ENCODE peak calls at places on chromosomes 11 and 22, in seven cellular contexts. L is brain microvascular endothelial cell, Z is IMR-90, B is A549, R is suprapubic skin, Q is dorsolateral prefrontal cortex, G is heart right ventricle. N is an unnamed sample.

GRCh38 chr11:35274909-35275807 is 136.2 kb downstream of the CD44 start:
- DNase-seq in L (no peak), Z (no peak), B (peak), R (peak), Q (peak), G (peak), N (peak)

GRCh38 chr11:119335655-119336543 is 1.6 kb downstream of the RNF26 start:
- DNase-seq in L (no peak), Z (no peak), B (no peak), R (peak), Q (no peak), G (no peak), N (no peak)

GRCh38 chr11:123083623-123084029 is 21.7 kb upstream of the HSPA8 start:
- DNase-seq in L (peak), Z (peak), B (peak), R (peak), Q (peak), G (peak), N (peak)

GRCh38 chr22:49734390-49734789 is 93.3 kb downstream of the BRD1 start:
- DNase-seq in L (no peak), Z (no peak), B (no peak), R (no peak), Q (no peak), G (no peak), N (no peak)

GRCh38 chr11:35873721-35874120 is 70.1 kb upstream of the LDLRAD3 start:
- DNase-seq in L (no peak), Z (no peak), B (no peak), R (no peak), Q (no peak), G (no peak), N (no peak)

GRCh38 chr22:35589071-35589735 is 27.9 kb downstream of the MB start:
- DNase-seq in L (peak), Z (peak), B (peak), R (no peak), Q (no peak), G (no peak), N (peak)

GRCh38 chr22:40951795-40952602 is 821 bp downstream of the RBX1 start:
- DNase-seq in L (no peak), Z (peak), B (no peak), R (no peak), Q (no peak), G (no peak), N (no peak)

GRCh38 chr11:4983851-4984250 is 10.8 kb upstream of the OR51L1 start:
- DNase-seq in L (no peak), Z (no peak), B (no peak), R (no peak), Q (no peak), G (no peak), N (no peak)

GRCh38 chr11:83195649-83196048 is 2.1 kb downstream of the ANKRD42 start:
- DNase-seq in L (no peak), Z (no peak), B (no peak), R (no peak), Q (no peak), G (no peak), N (no peak)

GRCh38 chr11:81874627-81875026 is 859.0 kb downstream of the FAM181B start:
- DNase-seq in L (no peak), Z (no peak), B (no peak), R (no peak), Q (no peak), G (no peak), N (no peak)

GRCh38 chr22:27381960-27382742 is 419.4 kb downstream of the MN1 start:
- DNase-seq in L (no peak), Z (no peak), B (no peak), R (no peak), Q (no peak), G (no peak), N (no peak)

GRCh38 chr11:8060801-8061554 is 20.0 kb upstream of the TUB start:
- DNase-seq in L (peak), Z (peak), B (no peak), R (peak), Q (peak), G (no peak), N (peak)

GRCh38 chr22:30325065-30325720 is 1.5 kb downstream of the TBC1D10A start:
- DNase-seq in L (peak), Z (peak), B (peak), R (no peak), Q (no peak), G (no peak), N (peak)

GRCh38 chr11:17930544-17931144 is 82.2 kb downstream of the SERGEF start:
- DNase-seq in L (no peak), Z (no peak), B (no peak), R (no peak), Q (no peak), G (no peak), N (no peak)

GRCh38 chr22:25475554-25476022 is 88.9 kb upstream of the GRK3 start:
- DNase-seq in L (peak), Z (peak), B (no peak), R (no peak), Q (no peak), G (no peak), N (peak)

GRCh38 chr22:30270841-30271240 is 4.2 kb upstream of the OSM start:
- DNase-seq in L (peak), Z (peak), B (no peak), R (no peak), Q (no peak), G (peak), N (peak)

GRCh38 chr11:131154329-131154728 is 216.1 kb upstream of the NTM start:
- DNase-seq in L (no peak), Z (no peak), B (no peak), R (no peak), Q (no peak), G (no peak), N (no peak)

GRCh38 chr22:44331881-44332714 is 19.3 kb upstream of the SHISAL1 start:
- DNase-seq in L (no peak), Z (peak), B (peak), R (no peak), Q (no peak), G (peak), N (peak)

GRCh38 chr11:34480339-34480738 is 33.3 kb downstream of the ELF5 start:
- DNase-seq in L (peak), Z (peak), B (no peak), R (no peak), Q (no peak), G (no peak), N (peak)

GRCh38 chr11:29282088-29282487 is 734.7 kb downstream of the KCNA4 start:
- DNase-seq in L (peak), Z (peak), B (peak), R (no peak), Q (no peak), G (no peak), N (peak)

GRCh38 chr11:100619484-100619883 is 67.6 kb upstream of the ARHGAP42 start:
- DNase-seq in L (peak), Z (peak), B (no peak), R (no peak), Q (no peak), G (no peak), N (peak)

GRCh38 chr11:17828311-17828751 is 93.8 kb downstream of the KCNC1 start:
- DNase-seq in L (no peak), Z (peak), B (no peak), R (no peak), Q (peak), G (peak), N (peak)

GRCh38 chr11:10325398-10326079 is 20.7 kb downstream of the ADM start:
- DNase-seq in L (peak), Z (peak), B (no peak), R (no peak), Q (no peak), G (no peak), N (peak)

GRCh38 chr11:10322401-10322800 is 17.5 kb downstream of the ADM start:
- DNase-seq in L (no peak), Z (no peak), B (no peak), R (no peak), Q (no peak), G (no peak), N (peak)

GRCh38 chr11:10323793-10324170 is 18.9 kb downstream of the ADM start:
- DNase-seq in L (peak), Z (peak), B (no peak), R (no peak), Q (no peak), G (no peak), N (peak)

GRCh38 chr11:10324474-10324873 is 19.6 kb downstream of the ADM start:
- DNase-seq in L (no peak), Z (peak), B (no peak), R (no peak), Q (no peak), G (no peak), N (peak)

DNA sequence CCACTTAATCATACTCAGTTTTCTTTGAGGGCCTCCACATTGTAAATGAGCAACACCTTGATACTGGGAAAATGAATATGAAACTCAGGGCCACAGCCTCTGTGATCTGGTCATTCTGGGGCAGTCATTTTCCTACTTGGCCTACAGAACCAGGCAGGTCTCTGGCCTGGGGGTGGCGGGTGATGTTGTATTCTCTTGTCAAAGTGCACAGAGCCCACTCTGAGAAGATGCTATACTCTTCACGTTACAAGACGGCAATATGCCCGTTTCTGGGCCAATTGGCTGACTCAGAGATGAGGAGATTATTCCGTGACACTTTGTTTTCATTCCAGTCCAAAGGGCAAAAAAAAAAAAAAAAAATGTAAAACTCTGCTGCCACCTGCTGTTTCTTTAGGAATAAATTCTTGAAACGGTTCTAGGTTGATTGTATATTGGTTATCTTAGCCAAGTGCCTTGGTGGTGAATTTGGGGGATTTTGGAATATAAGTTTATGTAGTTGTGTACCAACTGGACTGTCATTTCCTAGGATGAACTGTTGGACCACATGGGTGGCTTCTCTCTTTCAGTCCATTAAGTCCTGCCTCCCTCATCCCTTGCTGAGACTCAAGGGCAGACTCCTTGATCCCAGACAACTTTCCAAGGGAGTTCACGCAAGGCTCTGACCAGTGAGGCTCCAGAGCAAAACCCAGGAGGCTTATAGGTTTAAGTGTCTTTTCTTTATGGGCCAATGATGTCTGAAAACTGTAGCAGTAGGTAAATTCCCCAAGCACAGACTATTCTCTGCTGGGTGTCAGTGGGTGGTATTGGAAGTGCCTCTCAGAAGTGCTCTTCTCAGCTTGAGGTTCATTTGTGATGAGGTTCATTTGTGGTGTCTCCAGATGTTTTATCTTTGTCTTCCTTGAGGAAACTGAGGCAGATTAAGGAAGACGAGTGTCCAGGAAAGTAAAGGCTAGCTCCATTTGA is 18.2 kb downstream of the ADM start:
- DNase-seq in L (peak), Z (peak), B (peak), R (peak), Q (peak), G (no peak), N (peak)
- H3K27ac ChIP-seq in L (peak), Z (peak), B (peak), R (peak), Q (peak), G (no peak), N (peak)

DNA sequence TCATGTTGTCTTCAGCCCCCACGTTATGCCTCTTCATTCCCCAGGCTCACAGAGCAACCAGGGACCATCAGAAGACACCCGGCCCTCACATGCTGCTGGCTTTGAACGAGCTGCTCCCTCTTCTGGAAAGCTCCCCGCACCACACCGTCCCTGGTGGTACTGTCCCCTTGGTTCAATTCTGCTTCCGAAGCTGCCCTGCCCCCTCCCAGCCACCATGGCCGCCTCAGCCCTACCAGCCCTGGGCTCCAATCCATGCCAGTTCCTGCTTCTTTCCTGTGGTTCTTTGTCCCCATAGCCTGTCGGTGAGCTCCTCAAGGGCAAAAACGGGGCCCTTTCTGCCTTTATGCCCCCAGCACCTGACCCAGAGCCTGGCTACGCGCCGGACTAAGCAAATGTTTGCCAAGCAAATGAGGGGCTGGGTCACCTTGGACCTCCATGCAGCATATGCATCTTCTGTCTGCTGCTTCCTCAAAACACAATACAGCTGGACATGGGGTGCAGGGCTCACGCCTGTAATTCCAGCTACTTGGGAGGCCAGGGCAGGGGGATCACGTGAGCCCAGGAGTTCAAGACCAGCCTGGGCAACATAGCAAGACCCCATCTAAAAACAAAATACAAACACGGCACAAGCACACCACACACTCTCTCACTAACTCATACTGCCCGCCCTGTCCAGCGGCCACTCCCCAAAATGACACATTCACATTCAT is 21.3 kb downstream of the TNKS1BP1 start:
- DNase-seq in L (no peak), Z (no peak), B (no peak), R (peak), Q (no peak), G (no peak), N (no peak)
- TF ChIP-seq CTCF in L (peak), Z (no peak), B (no peak), R (no peak), Q (no peak), G (no peak), N (no peak)

GRCh38 chr11:115665958-115666357 is 161.7 kb upstream of the CADM1 start:
- DNase-seq in L (no peak), Z (peak), B (no peak), R (no peak), Q (no peak), G (no peak), N (peak)

GRCh38 chr11:115665345-115665901 is 161.2 kb upstream of the CADM1 start:
- DNase-seq in L (no peak), Z (no peak), B (no peak), R (no peak), Q (no peak), G (no peak), N (no peak)

GRCh38 chr11:115660072-115660805 is 156.0 kb upstream of the CADM1 start:
- DNase-seq in L (no peak), Z (no peak), B (no peak), R (no peak), Q (no peak), G (no peak), N (peak)

GRCh38 chr11:115663790-115664189 is 159.6 kb upstream of the CADM1 start:
- DNase-seq in L (no peak), Z (no peak), B (no peak), R (no peak), Q (no peak), G (no peak), N (no peak)

GRCh38 chr11:115664313-115664712 is 160.1 kb upstream of the CADM1 start:
- DNase-seq in L (no peak), Z (no peak), B (no peak), R (no peak), Q (no peak), G (no peak), N (no peak)
- H3K27ac ChIP-seq in L (no peak), Z (no peak), B (no peak), R (no peak), Q (no peak), G (no peak), N (no peak)

DNA sequence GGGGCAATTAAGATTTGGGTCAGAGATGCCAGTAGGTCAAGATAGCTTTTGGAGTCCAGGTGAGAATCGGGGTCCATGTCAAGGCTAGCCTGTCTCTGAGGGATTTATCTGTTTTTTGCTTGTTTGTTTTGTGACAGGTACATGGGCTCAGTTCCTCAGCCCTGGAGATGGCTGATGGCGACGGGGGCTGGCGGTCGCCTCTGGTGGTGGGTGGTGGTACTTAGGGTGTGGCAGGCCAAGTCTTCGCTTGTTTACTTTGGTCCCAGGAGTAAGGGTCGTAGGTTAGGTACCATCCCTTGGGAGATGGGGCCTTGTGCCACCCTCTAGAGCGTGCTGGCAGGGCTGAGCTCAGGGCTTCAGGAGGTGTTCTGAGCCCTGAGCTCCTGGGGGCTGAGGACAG is 4.7 kb downstream of the SLC25A45 start:
- DNase-seq in L (no peak), Z (no peak), B (no peak), R (no peak), Q (no peak), G (no peak), N (no peak)
- TF ChIP-seq CTCF in L (no peak), Z (no peak), B (no peak), R (no peak), Q (no peak), G (no peak), N (no peak)

DNA sequence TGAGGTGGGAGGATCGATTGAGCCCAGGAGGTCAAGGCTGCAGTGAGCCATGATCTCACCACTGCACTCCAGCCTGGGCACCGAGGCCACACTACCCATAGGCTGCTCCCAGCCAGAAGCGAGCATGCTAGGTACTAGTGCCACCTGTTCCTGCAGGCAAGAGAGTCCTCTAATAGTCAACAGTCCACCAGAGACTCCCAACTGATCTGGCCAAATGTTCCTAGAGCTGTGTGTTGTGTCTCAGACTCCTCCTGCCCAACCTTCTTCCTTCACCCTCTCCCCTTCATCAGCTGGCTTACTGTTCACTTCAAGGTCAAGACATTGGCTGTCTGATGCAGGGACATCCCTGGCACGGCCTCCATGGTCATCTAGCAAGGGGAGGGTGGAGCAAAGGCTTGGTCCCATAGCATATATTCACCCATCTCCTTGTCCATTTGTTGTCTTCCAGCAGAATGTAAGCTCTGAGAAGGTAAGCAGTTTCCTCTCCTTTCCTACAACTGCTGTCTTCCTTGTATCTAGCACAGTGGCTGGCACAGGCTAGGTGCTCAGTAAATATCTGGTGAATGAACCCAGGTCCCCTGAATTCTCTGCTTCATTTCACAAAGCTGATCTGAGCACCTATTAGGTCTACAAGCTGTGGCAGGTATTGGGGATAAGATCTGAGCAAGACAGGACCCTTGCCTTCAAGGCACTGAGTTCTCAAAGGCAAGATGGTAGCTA is 126.2 kb upstream of the SERPIND1 start:
- DNase-seq in L (no peak), Z (no peak), B (no peak), R (peak), Q (no peak), G (no peak), N (no peak)
- H3K27ac ChIP-seq in L (no peak), Z (no peak), B (no peak), R (no peak), Q (no peak), G (no peak), N (no peak)

GRCh38 chr22:33758961-33759360 is 161.3 kb downstream of the LARGE1 start:
- DNase-seq in L (no peak), Z (no peak), B (no peak), R (no peak), Q (no peak), G (no peak), N (no peak)

GRCh38 chr22:33757041-33757440 is 163.2 kb downstream of the LARGE1 start:
- DNase-seq in L (no peak), Z (no peak), B (no peak), R (no peak), Q (no peak), G (no peak), N (no peak)

GRCh38 chr22:33758125-33758483 is 162.2 kb downstream of the LARGE1 start:
- DNase-seq in L (no peak), Z (no peak), B (no peak), R (no peak), Q (no peak), G (no peak), N (no peak)

GRCh38 chr22:33756508-33756949 is 163.7 kb downstream of the LARGE1 start:
- DNase-seq in L (no peak), Z (no peak), B (no peak), R (no peak), Q (no peak), G (no peak), N (no peak)

DNA sequence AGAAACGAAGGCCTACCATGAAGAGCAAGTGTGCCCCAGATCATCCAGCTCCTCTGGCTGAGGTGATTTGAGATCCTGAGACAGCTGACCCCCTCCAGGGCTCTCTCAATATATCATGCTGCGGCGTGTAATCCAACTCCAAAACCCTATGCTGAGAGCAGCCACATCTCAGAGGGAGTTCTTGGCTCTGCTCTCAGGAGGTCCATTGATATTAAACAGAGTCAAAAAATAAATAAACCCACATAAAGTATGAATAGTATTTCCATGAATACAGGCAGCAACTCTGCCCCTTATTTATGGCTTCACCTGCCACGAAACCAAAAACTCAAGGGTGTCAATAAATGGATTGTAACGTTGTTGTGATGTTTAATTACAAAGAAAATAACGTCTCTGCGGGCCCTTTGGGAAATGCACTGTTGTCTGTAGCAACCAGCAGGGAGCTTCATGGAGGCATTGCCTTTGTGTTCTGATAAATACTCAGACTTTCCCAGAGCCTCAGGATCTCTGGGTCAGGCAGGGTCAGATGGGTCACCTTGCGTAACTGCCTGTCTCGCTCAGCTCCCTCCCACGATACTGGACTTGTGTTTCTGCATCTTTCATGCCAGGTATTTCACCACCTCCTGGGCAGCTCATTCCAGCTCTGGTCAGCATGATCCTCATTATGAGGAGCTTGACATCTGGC is 162.7 kb downstream of the LARGE1 start:
- DNase-seq in L (no peak), Z (no peak), B (no peak), R (no peak), Q (no peak), G (no peak), N (no peak)
- TF ChIP-seq CTCF in L (no peak), Z (no peak), B (no peak), R (no peak), Q (no peak), G (no peak), N (no peak)

N was measured in fibroblast of lung.